ENCODE peak calls at places on chromosomes 13 and 19, in six cellular contexts. V is left cardiac atrium; D is stimulated activated CD4-positive, alpha-beta T cell treated with anti-CD3 and anti-CD28 coated beads, TNF-alpha, amount 100 ng/mL, for 1 hour; C is stimulated activated CD8-positive, alpha-beta memory T cell treated with anti-CD3 and anti-CD28 coated beads, Interleukin-4, amount 100 ng/mL, for 4 hours; N is neuronal stem cell; L is hepatic stellate cell. S is an unnamed sample.
A peak's percentile ranks its signal among the peaks of the same experiment; 100 is the strongest.

GRCh38 chr13:47903836-47904235 is 97.2 kb downstream of the SUCLA2 start:
- DNase-seq in V (no peak), D (no peak), C (no peak), N (no peak), L (peak; percentile 20), S (no peak)

GRCh38 chr13:97241761-97242160 is 19.6 kb downstream of the MBNL2 start:
- DNase-seq in V (no peak), D (no peak), C (no peak), N (no peak), L (no peak), S (no peak)

GRCh38 chr13:98797456-98797855 is 45.0 kb upstream of the SLC15A1 start:
- DNase-seq in V (no peak), D (no peak), C (no peak), N (no peak), L (no peak), S (no peak)

GRCh38 chr13:106619688-106620555 is 52.0 kb upstream of the ARGLU1 start:
- DNase-seq in V (peak; percentile 43), D (no peak), C (no peak), N (peak; percentile 30), L (peak; percentile 61), S (peak; percentile 86)

GRCh38 chr19:42465827-42466280 is 23.1 kb upstream of the CXCL17 start:
- DNase-seq in V (no peak), D (no peak), C (no peak), N (no peak), L (no peak), S (no peak)

GRCh38 chr19:12656899-12657571 is 9.5 kb downstream of the MAN2B1 start:
- DNase-seq in V (no peak), D (no peak), C (no peak), N (no peak), L (no peak), S (peak; percentile 21)

GRCh38 chr19:4035018-4035566 is 27.6 kb downstream of the PIAS4 start:
- DNase-seq in V (no peak), D (no peak), C (no peak), N (no peak), L (no peak), S (no peak)

GRCh38 chr13:26872444-26873173 is 112.0 kb upstream of the GPR12 start:
- DNase-seq in V (peak; percentile 56), D (no peak), C (peak; percentile 6), N (peak; percentile 59), L (peak; percentile 24), S (peak; percentile 87)

GRCh38 chr13:100039740-100040139 is 49.2 kb upstream of the PCCA start:
- DNase-seq in V (no peak), D (no peak), C (no peak), N (no peak), L (no peak), S (no peak)

GRCh38 chr13:80361298-80361697 is 20.4 kb upstream of the SPRY2 start:
- DNase-seq in V (no peak), D (no peak), C (no peak), N (no peak), L (no peak), S (no peak)

GRCh38 chr13:59700281-59700680 is 463.4 kb downstream of the DIAPH3 start:
- DNase-seq in V (no peak), D (no peak), C (no peak), N (no peak), L (peak; percentile 24), S (no peak)

GRCh38 chr13:107202371-107203023 is 634.6 kb upstream of the ARGLU1 start:
- DNase-seq in V (peak; percentile 72), D (no peak), C (no peak), N (no peak), L (no peak), S (no peak)

GRCh38 chr19:16822648-16823047 is 6.5 kb upstream of the SIN3B start:
- DNase-seq in V (no peak), D (no peak), C (no peak), N (no peak), L (no peak), S (no peak)

GRCh38 chr19:38543807-38544568 is 73.8 kb downstream of the MAP4K1 start:
- DNase-seq in V (peak; percentile 78), D (no peak), C (no peak), N (no peak), L (peak; percentile 85), S (peak; percentile 95)

GRCh38 chr19:52923782-52924593 is 760 bp upstream of the ZNF888 start:
- DNase-seq in V (peak; percentile 70), D (no peak), C (no peak), N (no peak), L (no peak), S (no peak)

GRCh38 chr19:6204212-6204611 is 68.7 kb downstream of the ACSBG2 start:
- DNase-seq in V (no peak), D (no peak), C (no peak), N (no peak), L (no peak), S (no peak)

GRCh38 chr19:9986787-9987281 is 23.5 kb downstream of the COL5A3 start:
- DNase-seq in V (peak; percentile 46), D (no peak), C (no peak), N (peak; percentile 47), L (peak; percentile 35), S (no peak)

GRCh38 chr19:18863843-18864362 is 32.1 kb downstream of the CERS1 start:
- DNase-seq in V (no peak), D (no peak), C (no peak), N (no peak), L (no peak), S (no peak)

GRCh38 chr19:51422053-51422448 is 4.6 kb upstream of the SIGLEC10 start:
- DNase-seq in V (peak; percentile 86), D (peak; percentile 57), C (peak; percentile 68), N (peak; percentile 88), L (peak; percentile 81), S (peak; percentile 71)

GRCh38 chr19:46972301-46972700 is 47.3 kb upstream of the NPAS1 start:
- DNase-seq in V (no peak), D (no peak), C (no peak), N (no peak), L (no peak), S (no peak)

GRCh38 chr13:20351279-20352022 is 119.3 kb upstream of the GJB6 start:
- DNase-seq in V (no peak), D (no peak), C (no peak), N (no peak), L (no peak), S (no peak)

GRCh38 chr13:27966641-27967202 is 2.4 kb downstream of the CDX2 start:
- DNase-seq in V (no peak), D (no peak), C (no peak), N (no peak), L (no peak), S (no peak)

GRCh38 chr13:49679244-49679643 is 12.0 kb downstream of the EBPL start:
- DNase-seq in V (no peak), D (no peak), C (no peak), N (no peak), L (no peak), S (no peak)

GRCh38 chr13:94479559-94480095 is at the start of gene DCT:
- DNase-seq in V (no peak), D (no peak), C (no peak), N (peak; percentile 72), L (no peak), S (peak; percentile 100)

GRCh38 chr19:51258165-51258564 is 7.3 kb downstream of the SIGLECL1 start:
- DNase-seq in V (no peak), D (no peak), C (no peak), N (no peak), L (no peak), S (no peak)

GRCh38 chr13:46748300-46748699 is 48.7 kb downstream of the ESD start:
- DNase-seq in V (no peak), D (no peak), C (no peak), N (no peak), L (no peak), S (no peak)

GRCh38 chr13:91032104-91032503 is 315.4 kb upstream of the MIR17HG start:
- DNase-seq in V (no peak), D (no peak), C (no peak), N (no peak), L (no peak), S (no peak)

GRCh38 chr13:34864650-34865049 is 77.4 kb upstream of the NBEA start:
- DNase-seq in V (no peak), D (no peak), C (no peak), N (no peak), L (no peak), S (peak; percentile 50)

GRCh38 chr13:64051278-64051677 is 2635.6 kb upstream of the PCDH20 start:
- DNase-seq in V (no peak), D (no peak), C (no peak), N (no peak), L (no peak), S (no peak)

GRCh38 chr13:107238262-107238661 is 670.3 kb upstream of the ARGLU1 start:
- DNase-seq in V (no peak), D (no peak), C (no peak), N (no peak), L (no peak), S (peak; percentile 14)

GRCh38 chr13:110306960-110307696 is at the start of the genes COL4A1 and COL4A2:
- DNase-seq in V (peak; percentile 84), D (no peak), C (no peak), N (peak; percentile 77), L (peak; percentile 74), S (peak; percentile 43)

GRCh38 chr13:57624565-57625435 is 6.7 kb upstream of the PCDH17 start:
- DNase-seq in V (no peak), D (no peak), C (no peak), N (peak; percentile 77), L (peak; percentile 34), S (peak; percentile 91)

GRCh38 chr19:35073516-35073915 is 32.0 kb downstream of the HPN start:
- DNase-seq in V (no peak), D (no peak), C (no peak), N (no peak), L (no peak), S (no peak)

S was measured in NCI-H82.